ENCODE peak calls at places on chromosomes 1 and 21, in eight cellular contexts. One of them, this sample, is unnamed.

GRCh38 chr1:174060090-174060489 is 37.9 kb upstream of the RC3H1 start:
- DNase-seq in neural crest cell: no peak
- DNase-seq in NAMALWA: no peak
- DNase-seq in HTR-8/SVneo: no peak
- DNase-seq in CD14-positive monocyte: no peak
- DNase-seq in stimulated activated CD4-positive, alpha-beta T cell treated with anti-CD3 and anti-CD28 coated beads, Interleukin-1b, Interleukin-23, amount 100 ng/mL, for 24 hours: no peak
- DNase-seq in GM10248: no peak
- DNase-seq in breast epithelium: no peak
- DNase-seq in this sample: no peak

GRCh38 chr21:38804617-38805281 is 980 bp upstream of the ETS2 start:
- DNase-seq in neural crest cell: peak; percentile 59
- DNase-seq in NAMALWA: no peak
- DNase-seq in HTR-8/SVneo: no peak
- DNase-seq in CD14-positive monocyte: peak; percentile 58
- DNase-seq in stimulated activated CD4-positive, alpha-beta T cell treated with anti-CD3 and anti-CD28 coated beads, Interleukin-1b, Interleukin-23, amount 100 ng/mL, for 24 hours: peak; percentile 15
- DNase-seq in GM10248: peak; percentile 45
- DNase-seq in breast epithelium: peak; percentile 69
- DNase-seq in this sample: peak; percentile 76

GRCh38 chr1:206420471-206420870 is 49.8 kb upstream of the IKBKE start:
- DNase-seq in neural crest cell: no peak
- DNase-seq in NAMALWA: no peak
- DNase-seq in HTR-8/SVneo: no peak
- DNase-seq in CD14-positive monocyte: no peak
- DNase-seq in stimulated activated CD4-positive, alpha-beta T cell treated with anti-CD3 and anti-CD28 coated beads, Interleukin-1b, Interleukin-23, amount 100 ng/mL, for 24 hours: no peak
- DNase-seq in GM10248: no peak
- DNase-seq in breast epithelium: no peak
- DNase-seq in this sample: no peak

GRCh38 chr21:35324372-35325220 is 275.5 kb upstream of the RUNX1 start:
- DNase-seq in neural crest cell: no peak
- DNase-seq in NAMALWA: no peak
- DNase-seq in HTR-8/SVneo: peak; percentile 55
- DNase-seq in CD14-positive monocyte: no peak
- DNase-seq in stimulated activated CD4-positive, alpha-beta T cell treated with anti-CD3 and anti-CD28 coated beads, Interleukin-1b, Interleukin-23, amount 100 ng/mL, for 24 hours: no peak
- DNase-seq in GM10248: no peak
- DNase-seq in breast epithelium: no peak
- DNase-seq in this sample: no peak

GRCh38 chr1:19043579-19044443 is 87.3 kb upstream of the IFFO2 start:
- DNase-seq in neural crest cell: no peak
- DNase-seq in NAMALWA: no peak
- DNase-seq in HTR-8/SVneo: no peak
- DNase-seq in CD14-positive monocyte: peak; percentile 34
- DNase-seq in stimulated activated CD4-positive, alpha-beta T cell treated with anti-CD3 and anti-CD28 coated beads, Interleukin-1b, Interleukin-23, amount 100 ng/mL, for 24 hours: no peak
- DNase-seq in GM10248: no peak
- DNase-seq in breast epithelium: no peak
- DNase-seq in this sample: no peak

GRCh38 chr1:33181038-33181861 is 593 bp downstream of the TRIM62 start:
- DNase-seq in neural crest cell: peak; percentile 61
- DNase-seq in NAMALWA: peak; percentile 55
- DNase-seq in HTR-8/SVneo: peak; percentile 61
- DNase-seq in CD14-positive monocyte: no peak
- DNase-seq in stimulated activated CD4-positive, alpha-beta T cell treated with anti-CD3 and anti-CD28 coated beads, Interleukin-1b, Interleukin-23, amount 100 ng/mL, for 24 hours: no peak
- DNase-seq in GM10248: peak; percentile 48
- DNase-seq in breast epithelium: no peak
- DNase-seq in this sample: peak; percentile 78

GRCh38 chr1:232728507-232729263 is 76.5 kb upstream of the MAP10 start:
- DNase-seq in neural crest cell: no peak
- DNase-seq in NAMALWA: no peak
- DNase-seq in HTR-8/SVneo: no peak
- DNase-seq in CD14-positive monocyte: no peak
- DNase-seq in stimulated activated CD4-positive, alpha-beta T cell treated with anti-CD3 and anti-CD28 coated beads, Interleukin-1b, Interleukin-23, amount 100 ng/mL, for 24 hours: no peak
- DNase-seq in GM10248: no peak
- DNase-seq in breast epithelium: no peak
- DNase-seq in this sample: no peak

GRCh38 chr21:45029968-45030636 is 44.3 kb upstream of the ADARB1 start:
- DNase-seq in neural crest cell: no peak
- DNase-seq in NAMALWA: no peak
- DNase-seq in HTR-8/SVneo: no peak
- DNase-seq in CD14-positive monocyte: no peak
- DNase-seq in stimulated activated CD4-positive, alpha-beta T cell treated with anti-CD3 and anti-CD28 coated beads, Interleukin-1b, Interleukin-23, amount 100 ng/mL, for 24 hours: no peak
- DNase-seq in GM10248: no peak
- DNase-seq in breast epithelium: no peak
- DNase-seq in this sample: peak; percentile 23

GRCh38 chr1:10888289-10888688 is 91.8 kb upstream of the CASZ1 start:
- DNase-seq in neural crest cell: no peak
- DNase-seq in NAMALWA: no peak
- DNase-seq in HTR-8/SVneo: no peak
- DNase-seq in CD14-positive monocyte: no peak
- DNase-seq in stimulated activated CD4-positive, alpha-beta T cell treated with anti-CD3 and anti-CD28 coated beads, Interleukin-1b, Interleukin-23, amount 100 ng/mL, for 24 hours: no peak
- DNase-seq in GM10248: no peak
- DNase-seq in breast epithelium: no peak
- DNase-seq in this sample: peak; percentile 67

GRCh38 chr1:176879784-176880620 is 284.5 kb downstream of the ASTN1 start:
- DNase-seq in neural crest cell: no peak
- DNase-seq in NAMALWA: no peak
- DNase-seq in HTR-8/SVneo: no peak
- DNase-seq in CD14-positive monocyte: no peak
- DNase-seq in stimulated activated CD4-positive, alpha-beta T cell treated with anti-CD3 and anti-CD28 coated beads, Interleukin-1b, Interleukin-23, amount 100 ng/mL, for 24 hours: no peak
- DNase-seq in GM10248: no peak
- DNase-seq in breast epithelium: no peak
- DNase-seq in this sample: no peak

GRCh38 chr1:94063379-94063778 is 57.6 kb downstream of the ABCA4 start:
- DNase-seq in neural crest cell: peak; percentile 17
- DNase-seq in NAMALWA: no peak
- DNase-seq in HTR-8/SVneo: no peak
- DNase-seq in CD14-positive monocyte: no peak
- DNase-seq in stimulated activated CD4-positive, alpha-beta T cell treated with anti-CD3 and anti-CD28 coated beads, Interleukin-1b, Interleukin-23, amount 100 ng/mL, for 24 hours: no peak
- DNase-seq in GM10248: no peak
- DNase-seq in breast epithelium: no peak
- DNase-seq in this sample: no peak

This sample was measured in H1.